ENCODE peak calls at places on chromosomes 12 and 14, in eight cellular contexts. A, R, M, I, J, Q, E and O are unnamed samples.
A peak's percentile ranks its signal among the peaks of the same experiment; 100 is the strongest.

GRCh38 chr14:69036757-69037506 is 57.8 kb upstream of the ACTN1 start:
- DNase-seq in J (no peak), Q (no peak), A (peak; percentile 71), I (no peak), R (no peak), E (no peak), M (no peak), O (no peak)

GRCh38 chr12:4700621-4701026 is 19.6 kb upstream of the GALNT8 start:
- DNase-seq in M (no peak), E (peak; percentile 35), J (peak; percentile 73), R (no peak), I (no peak), A (peak; percentile 69), Q (no peak), O (no peak)

GRCh38 chr14:63504628-63505027 is 38.5 kb downstream of the PPP2R5E start:
- DNase-seq in M (no peak), A (no peak), R (no peak), Q (no peak), J (no peak), E (no peak), I (peak; percentile 76), O (no peak)

GRCh38 chr12:22268406-22268805 is 66.1 kb downstream of the ST8SIA1 start:
- DNase-seq in A (no peak), I (no peak), Q (no peak), M (no peak), E (no peak), J (no peak), R (no peak), O (no peak)

GRCh38 chr14:23123419-23123818 is 4.4 kb upstream of the CEBPE start:
- DNase-seq in M (no peak), Q (peak; percentile 92), I (no peak), J (peak; percentile 90), A (no peak), R (no peak), E (peak; percentile 62), O (no peak)

GRCh38 chr12:53070901-53071492 is 8.2 kb downstream of the SPRYD3 start:
- DNase-seq in A (no peak), R (no peak), M (no peak), E (peak; percentile 35), J (no peak), Q (no peak), I (no peak), O (peak; percentile 54)

GRCh38 chr12:124588689-124589318 is 21.4 kb upstream of the NCOR2 start:
- DNase-seq in Q (no peak), J (peak; percentile 83), A (peak; percentile 81), I (peak; percentile 64), M (no peak), E (no peak), R (no peak), O (no peak)

GRCh38 chr12:89875225-89875624 is 166.6 kb upstream of the ATP2B1 start:
- DNase-seq in R (no peak), I (no peak), E (no peak), Q (no peak), J (no peak), M (no peak), A (peak; percentile 35), O (no peak)

GRCh38 chr14:66979083-66979974 is 209.9 kb upstream of the GARIN2 start:
- DNase-seq in E (no peak), Q (no peak), R (no peak), J (no peak), A (no peak), M (no peak), I (peak; percentile 44), O (no peak)

GRCh38 chr12:77685906-77686305 is 144.8 kb upstream of the NAV3 start:
- DNase-seq in R (no peak), E (no peak), J (no peak), I (no peak), A (no peak), Q (no peak), M (no peak), O (no peak)

GRCh38 chr12:77687346-77687745 is 143.3 kb upstream of the NAV3 start:
- DNase-seq in R (no peak), M (no peak), Q (no peak), I (no peak), J (no peak), E (no peak), A (no peak), O (no peak)

GRCh38 chr12:77689510-77690086 is 141.1 kb upstream of the NAV3 start:
- DNase-seq in A (no peak), I (no peak), J (no peak), R (no peak), M (no peak), Q (no peak), E (no peak), O (no peak)

GRCh38 chr12:77685112-77685511 is 145.6 kb upstream of the NAV3 start:
- DNase-seq in E (peak; percentile 79), I (peak; percentile 64), J (peak; percentile 50), A (peak; percentile 57), Q (peak; percentile 62), R (peak; percentile 62), M (peak; percentile 7), O (no peak)

GRCh38 chr12:77686760-77687159 is 143.9 kb upstream of the NAV3 start:
- DNase-seq in J (no peak), E (no peak), Q (no peak), M (no peak), A (no peak), I (no peak), R (no peak), O (no peak)
- TF ChIP-seq CTCF in J (no peak), E (no peak), Q (no peak), M (peak; percentile 4), A (peak; percentile 31), I (peak; percentile 25), R (no peak), O (peak; percentile 65)

DNA sequence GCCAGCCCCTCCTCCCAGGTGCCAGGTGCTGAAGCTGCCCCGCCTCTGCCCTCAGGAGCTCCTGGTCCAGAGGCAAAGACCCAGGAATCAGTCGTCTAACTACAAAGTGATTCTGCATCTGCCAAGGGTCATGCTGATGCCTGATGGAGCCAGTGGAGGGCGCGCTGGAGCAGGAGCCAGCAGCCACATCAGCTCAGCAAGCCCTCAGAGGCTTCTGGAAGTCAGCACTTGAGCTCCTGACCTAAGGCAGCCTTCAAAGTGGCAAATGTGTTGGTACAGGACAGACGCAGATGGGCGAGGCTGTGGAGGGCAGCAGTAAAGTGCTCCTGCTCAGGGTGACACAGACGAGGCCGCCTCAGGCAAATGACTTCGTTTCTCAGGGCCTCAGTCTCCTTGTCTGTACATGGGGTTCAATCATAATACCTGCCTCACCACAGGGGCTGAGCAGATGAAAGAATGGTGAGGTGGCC is 10.9 kb downstream of the C12orf43 start:
- DNase-seq in A (no peak), R (peak; percentile 78), I (peak; percentile 24), J (no peak), E (no peak), M (peak; percentile 59), Q (no peak), O (no peak)
- TF ChIP-seq CTCF in A (peak; percentile 52), R (peak; percentile 69), I (peak; percentile 77), J (peak; percentile 43), E (no peak), M (peak; percentile 76), Q (peak; percentile 42), O (peak; percentile 78)

DNA sequence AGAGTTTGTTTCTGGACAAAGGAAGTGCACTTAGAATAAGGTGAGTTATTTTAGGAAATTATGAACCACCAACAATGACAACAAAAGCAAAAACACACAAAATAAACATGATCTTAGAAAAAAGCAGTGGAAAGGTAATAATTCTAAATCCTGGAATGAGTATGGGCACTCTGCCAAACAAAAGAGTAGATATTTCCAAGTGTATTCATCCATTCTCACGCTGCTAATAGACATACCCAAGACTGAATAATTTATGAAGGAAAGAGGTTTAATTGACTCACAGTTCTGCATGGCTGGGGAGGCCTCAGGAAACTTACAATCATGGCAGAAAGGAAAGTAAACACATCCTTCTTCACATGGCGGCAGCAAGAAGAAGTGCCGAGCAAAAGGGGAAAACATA is 269.3 kb upstream of the NPAS3 start:
- DNase-seq in R (no peak), E (no peak), A (peak; percentile 37), M (no peak), Q (no peak), I (no peak), J (no peak), O (no peak)
- TF ChIP-seq CTCF in R (no peak), E (no peak), A (no peak), M (no peak), Q (no peak), I (no peak), J (no peak), O (no peak)

GRCh38 chr12:23342407-23342806 is 607.1 kb downstream of the SOX5 start:
- DNase-seq in J (no peak), M (no peak), A (no peak), Q (no peak), I (no peak), R (no peak), E (no peak), O (no peak)

GRCh38 chr12:23335593-23335992 is 613.9 kb downstream of the SOX5 start:
- DNase-seq in E (no peak), I (no peak), M (no peak), Q (no peak), J (no peak), A (no peak), R (no peak), O (no peak)

GRCh38 chr12:23340351-23340750 is 609.1 kb downstream of the SOX5 start:
- DNase-seq in M (no peak), Q (no peak), I (no peak), R (no peak), E (no peak), J (no peak), A (no peak), O (no peak)

GRCh38 chr12:23333938-23334337 is 615.5 kb downstream of the SOX5 start:
- DNase-seq in J (no peak), A (no peak), R (no peak), E (no peak), I (no peak), M (no peak), Q (no peak), O (no peak)

DNA sequence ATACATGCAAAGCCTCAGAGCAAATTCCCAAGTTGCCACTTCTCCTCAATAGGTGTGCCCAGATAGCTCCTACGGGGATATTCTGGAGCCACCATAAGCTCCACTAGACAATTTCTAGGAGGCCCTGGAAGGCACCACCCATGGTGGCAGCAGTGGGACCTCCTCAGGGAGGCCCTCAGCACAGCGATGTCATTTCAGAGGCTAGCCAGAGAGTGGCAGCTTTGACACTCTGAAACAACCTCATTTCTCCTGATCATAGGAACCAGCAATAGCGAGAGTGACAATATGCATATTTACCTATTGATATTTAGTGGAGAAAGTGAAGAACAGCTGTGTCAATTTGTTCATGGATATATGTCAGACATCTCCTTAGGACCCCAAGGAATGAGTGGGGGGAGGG is 612.3 kb downstream of the SOX5 start:
- DNase-seq in R (no peak), I (no peak), Q (no peak), E (no peak), M (no peak), A (no peak), J (no peak), O (no peak)
- TF ChIP-seq CTCF in R (no peak), I (no peak), Q (no peak), E (no peak), M (no peak), A (no peak), J (no peak), O (no peak)